ENCODE peak calls at places on chromosomes 13 and 19, in four cellular contexts. K is K562, I is HepG2, V is HCT116. H is an unnamed sample.

GRCh38 chr13:21047591-21048282 is 13.6 kb downstream of the LATS2 start:
- DNase-seq in K (no peak), I (no peak), V (no peak), H (no peak)

GRCh38 chr13:34748561-34748960 is 193.5 kb upstream of the NBEA start:
- DNase-seq in K (no peak), I (no peak), V (no peak), H (no peak)

GRCh38 chr13:49731766-49732165 is 40.5 kb upstream of the EBPL start:
- DNase-seq in K (no peak), I (no peak), V (no peak), H (no peak)

GRCh38 chr19:37817180-37817911 is 38.0 kb upstream of the ZNF573 start:
- DNase-seq in K (no peak), I (no peak), V (no peak), H (no peak)

GRCh38 chr13:73421310-73421912 is 362.6 kb downstream of the KLF5 start:
- DNase-seq in K (no peak), I (no peak), V (peak), H (no peak)

GRCh38 chr19:18833849-18834643 is 2.3 kb downstream of the UPF1 start:
- DNase-seq in K (no peak), I (peak), V (no peak), H (no peak)

GRCh38 chr19:44890366-44891015 is 563 bp upstream of the TOMM40 start:
- DNase-seq in K (peak), I (peak), V (peak), H (peak)

GRCh38 chr19:45468159-45468651 is 409 bp downstream of the FOSB start:
- DNase-seq in K (no peak), I (no peak), V (no peak), H (no peak)

GRCh38 chr13:42259515-42259914 is 12.4 kb upstream of the AKAP11 start:
- DNase-seq in K (peak), I (no peak), V (no peak), H (no peak)
- TF ChIP-seq JUND in K (peak), I (no peak), V (no peak), H (no peak)

GRCh38 chr19:10105241-10106099 is 692 bp upstream of the PPAN start:
- DNase-seq in K (peak), I (no peak), V (no peak), H (no peak)
- TF ChIP-seq JUND in K (no peak), I (no peak), V (no peak), H (no peak)

DNA sequence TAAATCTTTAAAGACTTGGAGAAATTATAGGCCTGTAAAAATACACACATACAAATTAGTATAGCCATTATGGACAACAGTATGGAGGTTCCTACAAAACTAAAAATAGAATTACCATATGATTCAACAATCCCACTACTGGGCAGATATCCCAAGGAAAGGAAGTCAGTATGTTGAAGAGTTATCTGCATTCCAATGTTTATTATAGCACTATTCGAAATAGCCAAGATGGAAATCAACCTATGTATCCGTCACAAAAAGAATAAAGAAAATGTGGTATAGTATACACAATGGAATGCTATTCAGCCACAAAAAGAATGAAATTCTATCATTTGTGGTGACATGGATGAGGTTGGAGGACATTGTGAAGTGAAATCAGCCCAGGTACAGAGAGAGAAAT is 37.2 kb downstream of the SLITRK1 start:
- DNase-seq in K (no peak), I (no peak), V (no peak), H (no peak)
- TF ChIP-seq JUND in K (no peak), I (no peak), V (no peak), H (no peak)

GRCh38 chr19:12751635-12752034 is at the start of gene BEST2:
- DNase-seq in K (no peak), I (no peak), V (no peak), H (no peak)

GRCh38 chr19:12752056-12752781 is 628 bp downstream of the BEST2 start:
- DNase-seq in K (no peak), I (no peak), V (no peak), H (no peak)

GRCh38 chr19:12749938-12750521 is 1.6 kb upstream of the BEST2 start:
- DNase-seq in K (no peak), I (no peak), V (no peak), H (no peak)

GRCh38 chr19:12748489-12748888 is 3.1 kb upstream of the BEST2 start:
- DNase-seq in K (no peak), I (no peak), V (no peak), H (no peak)

GRCh38 chr19:12750851-12751250 is 740 bp upstream of the BEST2 start:
- DNase-seq in K (no peak), I (no peak), V (no peak), H (no peak)
- TF ChIP-seq JUND in K (no peak), I (no peak), V (no peak), H (no peak)

GRCh38 chr13:23928985-23929384 is 31.7 kb upstream of the C1QTNF9B start:
- DNase-seq in K (no peak), I (no peak), V (no peak), H (no peak)
- TF ChIP-seq JUND in K (no peak), I (no peak), V (no peak), H (no peak)

DNA sequence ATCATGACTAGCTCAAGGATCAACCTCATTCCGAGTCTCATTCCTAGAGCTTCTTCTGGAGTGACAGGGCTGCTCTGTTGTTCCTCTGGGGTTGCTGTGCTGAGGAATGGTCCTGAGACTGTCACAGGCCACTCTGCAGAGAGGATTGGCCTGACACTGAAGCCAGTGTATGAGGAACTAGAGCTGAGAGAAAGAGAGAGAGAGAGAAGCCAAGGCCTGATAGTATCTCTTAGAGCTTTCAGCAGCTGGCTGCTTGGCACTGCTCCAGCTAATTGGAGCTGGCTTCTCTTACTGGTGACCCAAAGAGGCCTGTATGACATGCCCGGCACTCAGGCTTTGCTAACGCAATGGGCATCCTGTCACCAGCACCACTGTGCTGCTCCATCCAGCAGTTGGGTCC is 73.4 kb upstream of the FLT1 start:
- DNase-seq in K (peak), I (no peak), V (no peak), H (peak)
- TF ChIP-seq JUND in K (peak), I (no peak), V (no peak), H (no peak)

H was measured in T47D.